ENCODE peak calls at places on chromosomes 6 and 20, in four cellular contexts. P is OCI-LY7, Q is HCT116, C is endothelial cell of umbilical vein. E is an unnamed sample. For H3K4me1, the result is how much of the 10 kb centered on the place peaks cover.

GRCh38 chr6:5672581-5673011 is 334.1 kb downstream of the NRN1 start:
- DNase-seq in P (no peak), Q (no peak), C (no peak), E (no peak)

GRCh38 chr6:15985354-15985995 is 143.4 kb upstream of the MYLIP start:
- DNase-seq in P (no peak), Q (no peak), C (no peak), E (no peak)

GRCh38 chr6:100740439-100740838 is 140.7 kb downstream of the ASCC3 start:
- DNase-seq in P (no peak), Q (no peak), C (no peak), E (no peak)

GRCh38 chr6:31791324-31792089 is 4.0 kb downstream of the VARS1 start:
- DNase-seq in P (peak), Q (no peak), C (peak), E (no peak)

GRCh38 chr20:51616060-51616459 is 73.5 kb upstream of the NFATC2 start:
- DNase-seq in P (peak), Q (no peak), C (no peak), E (no peak)

GRCh38 chr6:37407948-37408347 is 25.1 kb upstream of the CMTR1 start:
- DNase-seq in P (no peak), Q (no peak), C (no peak), E (no peak)

GRCh38 chr20:7981374-7981773 is 38.2 kb downstream of the TMX4 start:
- DNase-seq in P (no peak), Q (no peak), C (no peak), E (no peak)

GRCh38 chr6:112802154-112802553 is 455.0 kb downstream of the RFPL4B start:
- DNase-seq in P (no peak), Q (no peak), C (peak), E (no peak)

GRCh38 chr6:163599684-163600083 is 185.2 kb downstream of the QKI start:
- DNase-seq in P (no peak), Q (no peak), C (no peak), E (no peak)

GRCh38 chr6:64861039-64861651 is 845.9 kb downstream of the EYS start:
- DNase-seq in P (no peak), Q (no peak), C (no peak), E (no peak)

GRCh38 chr20:60341062-60341461 is 382.8 kb downstream of the CDH26 start:
- DNase-seq in P (no peak), Q (no peak), C (no peak), E (no peak)

GRCh38 chr6:12909828-12910227 is 193.3 kb downstream of the PHACTR1 start:
- DNase-seq in P (no peak), Q (no peak), C (no peak), E (no peak)

GRCh38 chr20:49497217-49497560 is 14.7 kb upstream of the KCNB1 start:
- DNase-seq in P (no peak), Q (no peak), C (no peak), E (no peak)

GRCh38 chr20:57439432-57439831 is 48.2 kb downstream of the RBM38 start:
- DNase-seq in P (no peak), Q (no peak), C (no peak), E (no peak)

GRCh38 chr6:154347981-154348380 is 8.6 kb downstream of the IPCEF1 start:
- DNase-seq in P (no peak), Q (no peak), C (no peak), E (no peak)

GRCh38 chr6:7243188-7243942 is 69.6 kb downstream of the SSR1 start:
- DNase-seq in P (peak), Q (peak), C (peak), E (peak)

GRCh38 chr6:98921038-98921437 is 26.7 kb downstream of the FBXL4 start:
- DNase-seq in P (no peak), Q (no peak), C (no peak), E (peak)

GRCh38 chr20:19758888-19759331 is 852 bp downstream of the RIN2 start:
- DNase-seq in P (no peak), Q (no peak), C (peak), E (no peak)

GRCh38 chr20:5863040-5863811 is 87.1 kb downstream of the TRMT6 start:
- DNase-seq in P (no peak), Q (no peak), C (peak), E (no peak)

GRCh38 chr6:75207211-75207984 is 1.5 kb upstream of the COL12A1 start:
- DNase-seq in P (no peak), Q (no peak), C (peak), E (no peak)

GRCh38 chr6:107292570-107293285 is 166.6 kb downstream of the PDSS2 start:
- DNase-seq in P (no peak), Q (no peak), C (no peak), E (no peak)

GRCh38 chr6:154604120-154604519 is 93.6 kb upstream of the CNKSR3 start:
- DNase-seq in P (no peak), Q (no peak), C (no peak), E (no peak)

GRCh38 chr6:43941174-43941573 is 171.2 kb downstream of the VEGFA start:
- DNase-seq in P (no peak), Q (no peak), C (no peak), E (no peak)

GRCh38 chr20:64041781-64042771 is 6.1 kb downstream of the C20orf204 start:
- DNase-seq in P (peak), Q (no peak), C (peak), E (no peak)

GRCh38 chr6:110331816-110332215 is 26.3 kb downstream of the METTL24 start:
- DNase-seq in P (no peak), Q (no peak), C (no peak), E (no peak)

DNA sequence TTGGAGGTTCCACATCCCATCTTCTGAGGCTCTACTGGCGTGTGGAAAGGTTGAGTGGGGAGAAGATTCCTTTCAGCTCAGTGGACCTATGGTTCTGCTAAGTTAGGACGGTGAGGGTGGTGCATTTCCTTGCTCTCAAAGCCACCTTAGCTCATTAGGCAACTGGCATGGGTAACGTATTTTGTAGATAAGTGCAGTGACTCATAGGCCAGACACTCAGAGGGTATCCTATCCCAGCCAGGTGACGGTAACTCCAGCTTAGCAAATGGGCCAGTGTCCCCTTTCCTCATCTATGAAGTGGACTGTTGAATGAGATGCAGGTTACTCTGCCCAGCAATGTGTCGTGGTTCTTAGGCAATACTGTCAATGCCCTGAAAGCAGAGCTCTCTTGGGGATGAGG is 3.7 kb downstream of the RPS6KA2 start:
- DNase-seq in P (no peak), Q (no peak), C (no peak), E (no peak)
- H3K4me3 ChIP-seq in P (no peak), Q (no peak), C (no peak), E (no peak)

DNA sequence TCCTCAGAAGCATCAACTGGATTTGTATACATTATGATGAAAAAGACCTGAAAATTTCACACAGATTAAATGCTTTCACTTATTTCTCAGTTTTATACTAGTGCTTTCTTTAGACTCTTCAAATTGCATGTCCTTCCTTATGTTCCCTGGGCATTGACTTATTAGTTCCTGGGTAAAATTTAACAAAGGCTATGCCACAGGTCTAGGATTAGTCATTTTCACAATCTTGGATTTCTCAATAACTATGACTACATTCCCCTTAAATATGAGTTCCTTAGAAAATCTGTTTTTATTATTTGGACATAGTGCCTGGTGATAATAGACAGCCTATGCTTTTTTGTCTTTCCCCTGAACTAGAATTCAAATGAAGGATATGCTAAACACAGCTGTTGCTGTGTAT is 1252.9 kb upstream of the GJE1 start:
- DNase-seq in P (no peak), Q (no peak), C (no peak), E (no peak)
- H2AFZ ChIP-seq in P (no peak), Q (no peak), C (peak), E (no peak)

GRCh38 chr6:138502546-138502945 is 3.3 kb upstream of the NHSL1 start:
- DNase-seq in P (no peak), Q (no peak), C (no peak), E (no peak)
- H3K4me1 ChIP-seq in P (under half), Q (under half), C (under half), E (under half)

GRCh38 chr6:10720229-10720959 is 2.5 kb upstream of the TMEM14C start:
- DNase-seq in P (no peak), Q (no peak), C (peak), E (peak)
- H3K4me3 ChIP-seq in P (peak), Q (no peak), C (no peak), E (peak)

DNA sequence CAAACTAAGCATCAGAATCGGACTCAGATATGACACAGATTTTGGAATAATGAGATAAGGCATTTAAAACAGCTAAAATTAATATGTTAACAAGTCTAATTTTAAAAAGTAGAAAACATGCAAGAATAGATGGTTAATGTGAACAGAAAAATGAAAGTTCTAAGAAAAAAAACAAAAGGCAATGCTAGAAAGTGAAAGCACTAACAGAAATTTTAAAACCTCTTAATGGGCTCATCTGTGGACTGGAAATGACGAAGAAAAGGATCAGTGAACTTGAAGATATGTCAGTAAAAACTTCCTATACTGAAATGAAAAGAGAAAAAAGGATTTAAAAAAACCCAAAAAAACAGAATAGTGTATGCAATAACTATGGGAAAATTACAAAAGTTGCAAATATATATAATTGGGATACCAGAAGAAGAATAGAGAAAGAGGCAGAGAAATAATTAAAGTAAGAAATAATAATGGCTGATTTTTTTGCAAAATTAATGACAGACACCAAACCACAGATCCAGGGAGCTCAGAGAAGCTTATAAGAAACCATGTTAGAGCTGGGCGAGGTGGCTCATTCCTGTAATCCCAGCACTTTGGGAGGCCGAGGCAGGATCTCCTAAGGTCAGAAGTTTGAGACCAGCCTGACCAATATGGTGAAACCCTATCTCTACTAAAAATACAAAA is 61.7 kb upstream of the KIF13A start:
- DNase-seq in P (no peak), Q (no peak), C (no peak), E (no peak)
- H2AFZ ChIP-seq in P (no peak), Q (no peak), C (no peak), E (no peak)

GRCh38 chr20:44104807-44105517 is 82.0 kb downstream of the JPH2 start:
- DNase-seq in P (no peak), Q (no peak), C (peak), E (no peak)
- H3K4me1 ChIP-seq in P (under half), Q (under half), C (under half), E (under half)

GRCh38 chr6:378090-378957 is 13.2 kb upstream of the IRF4 start:
- DNase-seq in P (no peak), Q (no peak), C (no peak), E (no peak)
- H3K4me3 ChIP-seq in P (no peak), Q (no peak), C (no peak), E (no peak)

E was measured in MM.1S.